ENCODE peak calls at places on chromosomes 16 and 17, in nine cellular contexts. W, S, P, M, K, E, L, X and N are unnamed samples.

GRCh38 chr17:55625516-55625915 is 97.1 kb downstream of the TMEM100 start:
- DNase-seq in W (no peak), S (no peak), P (no peak), M (no peak), K (no peak), E (no peak), L (no peak), X (no peak), N (peak; percentile 25)

GRCh38 chr16:31501226-31501965 is 6.8 kb downstream of the RUSF1 start:
- DNase-seq in W (no peak), S (no peak), P (no peak), M (no peak), K (no peak), E (no peak), L (no peak), X (no peak), N (no peak)

GRCh38 chr16:53714080-53715050 is 10.4 kb downstream of the FTO start:
- DNase-seq in W (no peak), S (no peak), P (no peak), M (peak; percentile 55), K (no peak), E (no peak), L (peak; percentile 19), X (no peak), N (no peak)

GRCh38 chr16:67613808-67614207 is 31.1 kb upstream of the CARMIL2 start:
- DNase-seq in W (no peak), S (no peak), P (no peak), M (peak; percentile 16), K (peak; percentile 28), E (no peak), L (no peak), X (no peak), N (no peak)

GRCh38 chr17:79747508-79748295 is 17.0 kb downstream of the ENPP7 start:
- DNase-seq in W (no peak), S (no peak), P (no peak), M (no peak), K (no peak), E (no peak), L (no peak), X (no peak), N (no peak)

GRCh38 chr17:77281904-77282367 is 141.2 kb downstream of the SEC14L1 start:
- DNase-seq in W (no peak), S (no peak), P (no peak), M (no peak), K (no peak), E (peak; percentile 35), L (no peak), X (peak; percentile 33), N (no peak)

GRCh38 chr17:76793775-76794174 is 55.9 kb downstream of the MFSD11 start:
- DNase-seq in W (no peak), S (no peak), P (peak; percentile 44), M (peak; percentile 41), K (peak; percentile 75), E (no peak), L (no peak), X (no peak), N (no peak)

GRCh38 chr16:14308357-14308723 is 237.2 kb downstream of the MRTFB start:
- DNase-seq in W (no peak), S (no peak), P (no peak), M (no peak), K (no peak), E (no peak), L (no peak), X (no peak), N (no peak)

GRCh38 chr16:68190099-68190498 is 45.8 kb downstream of the ESRP2 start:
- DNase-seq in W (no peak), S (no peak), P (no peak), M (peak; percentile 40), K (peak; percentile 28), E (no peak), L (no peak), X (no peak), N (no peak)

GRCh38 chr17:72004011-72004427 is 116.8 kb upstream of the SOX9 start:
- DNase-seq in W (no peak), S (no peak), P (no peak), M (peak; percentile 45), K (no peak), E (peak; percentile 61), L (no peak), X (no peak), N (no peak)

GRCh38 chr17:6140188-6140587 is 70.0 kb downstream of the WSCD1 start:
- DNase-seq in W (no peak), S (no peak), P (no peak), M (no peak), K (no peak), E (no peak), L (no peak), X (no peak), N (no peak)

GRCh38 chr16:11665071-11665491 is 3.2 kb upstream of the SNN start:
- DNase-seq in W (no peak), S (no peak), P (no peak), M (no peak), K (peak; percentile 30), E (no peak), L (no peak), X (no peak), N (no peak)

GRCh38 chr16:14111713-14112538 is 40.8 kb downstream of the MRTFB start:
- DNase-seq in W (no peak), S (no peak), P (no peak), M (peak; percentile 36), K (no peak), E (peak; percentile 18), L (no peak), X (no peak), N (no peak)